ENCODE peak calls at places on chromosome 10, in five cellular contexts. One of them, this sample, is unnamed.

GRCh38 chr10:128083191-128083895 is 42.9 kb downstream of the MKI67 start:
- DNase-seq in WERI-Rb-1: no peak
- DNase-seq in upper lobe of right lung: peak; percentile 30
- DNase-seq in CD8-positive, alpha-beta T cell: no peak
- DNase-seq in testis: no peak
- DNase-seq in this sample: no peak

GRCh38 chr10:43112608-43112961 is 25.7 kb upstream of the CSGALNACT2 start:
- DNase-seq in WERI-Rb-1: no peak
- DNase-seq in upper lobe of right lung: peak; percentile 54
- DNase-seq in CD8-positive, alpha-beta T cell: no peak
- DNase-seq in testis: no peak
- DNase-seq in this sample: no peak

GRCh38 chr10:9596368-9596920 is 1421.2 kb upstream of the CELF2 start:
- DNase-seq in WERI-Rb-1: no peak
- DNase-seq in upper lobe of right lung: no peak
- DNase-seq in CD8-positive, alpha-beta T cell: no peak
- DNase-seq in testis: no peak
- DNase-seq in this sample: no peak

GRCh38 chr10:43237128-43237527 is 29.7 kb downstream of the RASGEF1A start:
- DNase-seq in WERI-Rb-1: peak; percentile 2
- DNase-seq in upper lobe of right lung: peak; percentile 49
- DNase-seq in CD8-positive, alpha-beta T cell: no peak
- DNase-seq in testis: no peak
- DNase-seq in this sample: peak; percentile 1

GRCh38 chr10:116809528-116810500 is 39.5 kb upstream of the ENO4 start:
- DNase-seq in WERI-Rb-1: no peak
- DNase-seq in upper lobe of right lung: no peak
- DNase-seq in CD8-positive, alpha-beta T cell: no peak
- DNase-seq in testis: peak; percentile 49
- DNase-seq in this sample: no peak

GRCh38 chr10:113326160-113327111 is 226.4 kb upstream of the HABP2 start:
- DNase-seq in WERI-Rb-1: peak; percentile 85
- DNase-seq in upper lobe of right lung: no peak
- DNase-seq in CD8-positive, alpha-beta T cell: no peak
- DNase-seq in testis: peak; percentile 27
- DNase-seq in this sample: no peak

GRCh38 chr10:124705021-124705740 is 39.0 kb downstream of the FAM53B start:
- DNase-seq in WERI-Rb-1: no peak
- DNase-seq in upper lobe of right lung: no peak
- DNase-seq in CD8-positive, alpha-beta T cell: no peak
- DNase-seq in testis: peak; percentile 68
- DNase-seq in this sample: no peak

GRCh38 chr10:15433850-15434537 is 62.9 kb upstream of the FAM171A1 start:
- DNase-seq in WERI-Rb-1: no peak
- DNase-seq in upper lobe of right lung: no peak
- DNase-seq in CD8-positive, alpha-beta T cell: peak; percentile 16
- DNase-seq in testis: peak; percentile 70
- DNase-seq in this sample: no peak

GRCh38 chr10:18094793-18095192 is 45.4 kb upstream of the CACNB2 start:
- DNase-seq in WERI-Rb-1: no peak
- DNase-seq in upper lobe of right lung: no peak
- DNase-seq in CD8-positive, alpha-beta T cell: no peak
- DNase-seq in testis: no peak
- DNase-seq in this sample: no peak

GRCh38 chr10:89342219-89342966 is 14.6 kb downstream of the IFIT3 start:
- DNase-seq in WERI-Rb-1: no peak
- DNase-seq in upper lobe of right lung: no peak
- DNase-seq in CD8-positive, alpha-beta T cell: no peak
- DNase-seq in testis: peak; percentile 54
- DNase-seq in this sample: no peak

GRCh38 chr10:69774596-69774995 is 27.1 kb upstream of the COL13A1 start:
- DNase-seq in WERI-Rb-1: no peak
- DNase-seq in upper lobe of right lung: no peak
- DNase-seq in CD8-positive, alpha-beta T cell: no peak
- DNase-seq in testis: no peak
- DNase-seq in this sample: no peak

GRCh38 chr10:121594623-121595320 is 3.5 kb downstream of the FGFR2 start:
- DNase-seq in WERI-Rb-1: no peak
- DNase-seq in upper lobe of right lung: no peak
- DNase-seq in CD8-positive, alpha-beta T cell: no peak
- DNase-seq in testis: no peak
- DNase-seq in this sample: no peak

GRCh38 chr10:15245530-15245929 is 77.0 kb upstream of the NMT2 start:
- DNase-seq in WERI-Rb-1: no peak
- DNase-seq in upper lobe of right lung: no peak
- DNase-seq in CD8-positive, alpha-beta T cell: peak; percentile 23
- DNase-seq in testis: no peak
- DNase-seq in this sample: no peak

GRCh38 chr10:95384011-95384704 is 93.4 kb upstream of the PDLIM1 start:
- DNase-seq in WERI-Rb-1: no peak
- DNase-seq in upper lobe of right lung: no peak
- DNase-seq in CD8-positive, alpha-beta T cell: no peak
- DNase-seq in testis: no peak
- DNase-seq in this sample: no peak

GRCh38 chr10:34528320-34528719 is 286.8 kb downstream of the PARD3 start:
- DNase-seq in WERI-Rb-1: no peak
- DNase-seq in upper lobe of right lung: no peak
- DNase-seq in CD8-positive, alpha-beta T cell: no peak
- DNase-seq in testis: no peak
- DNase-seq in this sample: no peak

GRCh38 chr10:104273291-104273690 is 4.3 kb downstream of the GSTO2 start:
- DNase-seq in WERI-Rb-1: no peak
- DNase-seq in upper lobe of right lung: no peak
- DNase-seq in CD8-positive, alpha-beta T cell: no peak
- DNase-seq in testis: no peak
- DNase-seq in this sample: no peak

GRCh38 chr10:49354593-49354992 is 41.3 kb downstream of the DRGX start:
- DNase-seq in WERI-Rb-1: no peak
- DNase-seq in upper lobe of right lung: no peak
- DNase-seq in CD8-positive, alpha-beta T cell: no peak
- DNase-seq in testis: no peak
- DNase-seq in this sample: no peak

GRCh38 chr10:29555746-29556481 is 78.9 kb downstream of the SVIL start:
- DNase-seq in WERI-Rb-1: no peak
- DNase-seq in upper lobe of right lung: no peak
- DNase-seq in CD8-positive, alpha-beta T cell: no peak
- DNase-seq in testis: no peak
- DNase-seq in this sample: no peak

GRCh38 chr10:129272171-129272570 is 194.9 kb upstream of the MGMT start:
- DNase-seq in WERI-Rb-1: no peak
- DNase-seq in upper lobe of right lung: no peak
- DNase-seq in CD8-positive, alpha-beta T cell: no peak
- DNase-seq in testis: no peak
- DNase-seq in this sample: no peak

GRCh38 chr10:107215681-107216080 is 51.2 kb upstream of the SORCS1 start:
- DNase-seq in WERI-Rb-1: no peak
- DNase-seq in upper lobe of right lung: no peak
- DNase-seq in CD8-positive, alpha-beta T cell: no peak
- DNase-seq in testis: no peak
- DNase-seq in this sample: no peak

GRCh38 chr10:76202777-76203176 is 771.4 kb downstream of the LRMDA start:
- DNase-seq in WERI-Rb-1: no peak
- DNase-seq in upper lobe of right lung: no peak
- DNase-seq in CD8-positive, alpha-beta T cell: no peak
- DNase-seq in testis: no peak
- DNase-seq in this sample: no peak

GRCh38 chr10:64576497-64576896 is 1055.3 kb downstream of the REEP3 start:
- DNase-seq in WERI-Rb-1: no peak
- DNase-seq in upper lobe of right lung: no peak
- DNase-seq in CD8-positive, alpha-beta T cell: no peak
- DNase-seq in testis: no peak
- DNase-seq in this sample: no peak

GRCh38 chr10:104925232-104925851 is 284.3 kb downstream of the SORCS3 start:
- DNase-seq in WERI-Rb-1: peak; percentile 70
- DNase-seq in upper lobe of right lung: no peak
- DNase-seq in CD8-positive, alpha-beta T cell: peak; percentile 17
- DNase-seq in testis: peak; percentile 70
- DNase-seq in this sample: no peak

GRCh38 chr10:131911451-131911850 is 10.6 kb downstream of the PPP2R2D start:
- DNase-seq in WERI-Rb-1: no peak
- DNase-seq in upper lobe of right lung: no peak
- DNase-seq in CD8-positive, alpha-beta T cell: no peak
- DNase-seq in testis: peak; percentile 41
- DNase-seq in this sample: no peak

GRCh38 chr10:110212119-110213006 is 5.0 kb downstream of the MXI1 start:
- DNase-seq in WERI-Rb-1: peak; percentile 37
- DNase-seq in upper lobe of right lung: no peak
- DNase-seq in CD8-positive, alpha-beta T cell: peak; percentile 50
- DNase-seq in testis: peak; percentile 61
- DNase-seq in this sample: peak; percentile 29

GRCh38 chr10:69385454-69386350 is 31.0 kb downstream of the TACR2 start:
- DNase-seq in WERI-Rb-1: peak; percentile 61
- DNase-seq in upper lobe of right lung: no peak
- DNase-seq in CD8-positive, alpha-beta T cell: no peak
- DNase-seq in testis: no peak
- DNase-seq in this sample: no peak

GRCh38 chr10:92490387-92490786 is 83.5 kb downstream of the IDE start:
- DNase-seq in WERI-Rb-1: no peak
- DNase-seq in upper lobe of right lung: no peak
- DNase-seq in CD8-positive, alpha-beta T cell: no peak
- DNase-seq in testis: no peak
- DNase-seq in this sample: no peak

GRCh38 chr10:71306951-71307350 is 12.1 kb upstream of the SLC29A3 start:
- DNase-seq in WERI-Rb-1: no peak
- DNase-seq in upper lobe of right lung: no peak
- DNase-seq in CD8-positive, alpha-beta T cell: no peak
- DNase-seq in testis: no peak
- DNase-seq in this sample: no peak

GRCh38 chr10:132111871-132112341 is 46.2 kb downstream of the JAKMIP3 start:
- DNase-seq in WERI-Rb-1: peak; percentile 4
- DNase-seq in upper lobe of right lung: peak; percentile 59
- DNase-seq in CD8-positive, alpha-beta T cell: no peak
- DNase-seq in testis: no peak
- DNase-seq in this sample: no peak

GRCh38 chr10:79093658-79094411 is 25.1 kb downstream of the ZMIZ1 start:
- DNase-seq in WERI-Rb-1: no peak
- DNase-seq in upper lobe of right lung: no peak
- DNase-seq in CD8-positive, alpha-beta T cell: no peak
- DNase-seq in testis: peak; percentile 43
- DNase-seq in this sample: no peak

GRCh38 chr10:452512-453504 is 236.7 kb downstream of the DIP2C start:
- DNase-seq in WERI-Rb-1: peak; percentile 23
- DNase-seq in upper lobe of right lung: no peak
- DNase-seq in CD8-positive, alpha-beta T cell: no peak
- DNase-seq in testis: no peak
- DNase-seq in this sample: no peak

DNA sequence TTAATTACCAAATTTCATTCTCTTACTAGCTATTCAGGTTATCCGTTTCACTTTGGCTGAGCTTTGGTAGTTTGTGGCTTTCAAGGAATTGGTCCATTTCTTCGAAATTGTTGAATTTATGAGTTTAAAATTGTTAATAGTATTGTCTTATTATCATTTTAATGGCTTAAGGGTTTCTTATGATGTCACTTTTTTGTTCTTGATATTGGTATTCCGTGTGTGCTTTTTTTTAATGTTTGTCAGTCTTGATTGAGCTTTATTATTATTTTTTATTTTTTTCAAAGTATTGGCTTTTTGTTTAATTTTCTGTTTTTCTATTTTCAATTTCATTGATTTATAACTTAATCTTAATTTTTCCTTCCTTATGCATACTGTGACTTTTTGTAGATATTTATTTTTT is 25.9 kb downstream of the FRG2B start:
- DNase-seq in WERI-Rb-1: no peak
- DNase-seq in upper lobe of right lung: no peak
- DNase-seq in CD8-positive, alpha-beta T cell: no peak
- DNase-seq in testis: no peak
- DNase-seq in this sample: no peak
- H3K9me3 ChIP-seq in WERI-Rb-1: peaks cover 6% of the 10 kb centered on the region
- H3K9me3 ChIP-seq in upper lobe of right lung: no peaks in the 10 kb centered on the region
- H3K9me3 ChIP-seq in CD8-positive, alpha-beta T cell: no peaks in the 10 kb centered on the region
- H3K9me3 ChIP-seq in testis: no peaks in the 10 kb centered on the region
- H3K9me3 ChIP-seq in this sample: no peaks in the 10 kb centered on the region

GRCh38 chr10:99765672-99766071 is 16.8 kb upstream of the ABCC2 start:
- DNase-seq in WERI-Rb-1: no peak
- DNase-seq in upper lobe of right lung: no peak
- DNase-seq in CD8-positive, alpha-beta T cell: no peak
- DNase-seq in testis: no peak
- DNase-seq in this sample: no peak
- H3K9me3 ChIP-seq in WERI-Rb-1: no peaks in the 10 kb centered on the region
- H3K9me3 ChIP-seq in upper lobe of right lung: no peaks in the 10 kb centered on the region
- H3K9me3 ChIP-seq in CD8-positive, alpha-beta T cell: no peaks in the 10 kb centered on the region
- H3K9me3 ChIP-seq in testis: no peaks in the 10 kb centered on the region
- H3K9me3 ChIP-seq in this sample: no peaks in the 10 kb centered on the region

GRCh38 chr10:114937962-114938817 is at the start of gene TRUB1:
- DNase-seq in WERI-Rb-1: peak; percentile 92
- DNase-seq in upper lobe of right lung: peak; percentile 94
- DNase-seq in CD8-positive, alpha-beta T cell: peak; percentile 92
- DNase-seq in testis: peak; percentile 99
- DNase-seq in this sample: peak; percentile 62

GRCh38 chr10:114940735-114941134 is 2.7 kb downstream of the TRUB1 start:
- DNase-seq in WERI-Rb-1: no peak
- DNase-seq in upper lobe of right lung: no peak
- DNase-seq in CD8-positive, alpha-beta T cell: no peak
- DNase-seq in testis: no peak
- DNase-seq in this sample: no peak

GRCh38 chr10:114938818-114939193 is 811 bp downstream of the TRUB1 start:
- DNase-seq in WERI-Rb-1: no peak
- DNase-seq in upper lobe of right lung: no peak
- DNase-seq in CD8-positive, alpha-beta T cell: no peak
- DNase-seq in testis: no peak
- DNase-seq in this sample: no peak

DNA sequence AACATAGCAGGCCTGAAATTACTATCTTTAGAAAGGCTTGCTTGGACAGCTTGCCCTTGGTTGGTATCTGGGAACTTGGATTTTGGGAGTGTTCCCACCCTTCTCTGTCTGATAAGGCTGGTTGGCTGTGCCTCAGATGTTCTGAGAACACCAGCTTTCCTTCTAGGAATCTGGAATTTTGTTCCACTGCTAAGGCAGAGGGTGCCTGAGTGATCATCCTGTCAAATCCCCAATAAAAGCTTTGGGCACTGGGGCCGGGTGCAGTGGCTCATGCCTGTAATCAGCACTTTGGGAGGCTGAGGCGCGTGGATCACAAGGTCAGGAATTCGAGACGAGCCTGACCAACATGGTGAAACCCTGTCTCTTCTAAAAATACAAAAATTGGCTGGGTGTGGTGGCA is 5.0 kb downstream of the TRUB1 start:
- DNase-seq in WERI-Rb-1: no peak
- DNase-seq in upper lobe of right lung: no peak
- DNase-seq in CD8-positive, alpha-beta T cell: no peak
- DNase-seq in testis: no peak
- DNase-seq in this sample: no peak
- H3K9me3 ChIP-seq in WERI-Rb-1: no peaks in the 10 kb centered on the region
- H3K9me3 ChIP-seq in upper lobe of right lung: no peaks in the 10 kb centered on the region
- H3K9me3 ChIP-seq in CD8-positive, alpha-beta T cell: no peaks in the 10 kb centered on the region
- H3K9me3 ChIP-seq in testis: no peaks in the 10 kb centered on the region
- H3K9me3 ChIP-seq in this sample: no peaks in the 10 kb centered on the region

DNA sequence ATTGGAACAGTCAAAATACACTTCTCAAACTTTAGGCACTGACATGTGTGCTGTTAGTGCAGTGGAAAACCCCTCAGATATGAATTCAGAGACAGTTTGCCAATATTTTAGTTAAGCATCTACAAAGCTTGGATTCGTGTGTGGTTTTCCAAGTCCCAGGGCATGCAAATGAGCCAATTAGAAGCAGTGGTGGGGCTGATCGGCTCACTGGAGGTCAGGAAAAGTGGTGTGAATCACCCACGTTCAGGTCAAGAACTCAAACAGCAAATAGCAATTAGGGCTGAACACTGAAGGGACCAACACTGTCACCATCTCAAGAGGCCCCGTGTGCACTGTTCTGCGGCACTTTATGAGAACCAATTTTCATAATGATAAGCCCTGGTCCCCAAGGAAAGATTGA is 69.0 kb downstream of the ADARB2 start:
- DNase-seq in WERI-Rb-1: no peak
- DNase-seq in upper lobe of right lung: no peak
- DNase-seq in CD8-positive, alpha-beta T cell: no peak
- DNase-seq in testis: no peak
- DNase-seq in this sample: no peak
- H3K9me3 ChIP-seq in WERI-Rb-1: no peaks in the 10 kb centered on the region
- H3K9me3 ChIP-seq in upper lobe of right lung: no peaks in the 10 kb centered on the region
- H3K9me3 ChIP-seq in CD8-positive, alpha-beta T cell: no peaks in the 10 kb centered on the region
- H3K9me3 ChIP-seq in testis: no peaks in the 10 kb centered on the region
- H3K9me3 ChIP-seq in this sample: no peaks in the 10 kb centered on the region

This sample was measured in T-helper 17 cell.